ENCODE peak calls at places on chromosomes 7 and 10, in seven cellular contexts. C is fibroblast of the conjunctiva; Z is GM04503; E is left ventricle myocardium superior; N is activated T-cell treated with anti-CD3 and anti-CD28 coated beads, Interleukin-2, amount 50 U/mL, for 24 hours; S is H4; O is testis. G is an unnamed sample.
A peak's percentile ranks its signal among the peaks of the same experiment; 100 is the strongest.

GRCh38 chr7:46369933-46370654 is 449.0 kb upstream of the IGFBP3 start:
- DNase-seq in E (no peak), S (peak; percentile 85), C (peak; percentile 89), O (no peak), Z (peak; percentile 90), N (no peak), G (no peak)

GRCh38 chr10:113244750-113245149 is 294.7 kb downstream of the TCF7L2 start:
- DNase-seq in E (no peak), S (no peak), Z (no peak), C (no peak), N (no peak), O (no peak), G (no peak)

GRCh38 chr7:151700621-151701185 is 176.2 kb downstream of the PRKAG2 start:
- DNase-seq in O (no peak), Z (no peak), N (no peak), E (no peak), C (no peak), S (no peak), G (no peak)

GRCh38 chr7:31192996-31193395 is 140.9 kb downstream of the ADCYAP1R1 start:
- DNase-seq in Z (no peak), S (peak; percentile 84), N (no peak), E (peak; percentile 72), O (peak; percentile 79), C (peak; percentile 2), G (peak; percentile 89)

GRCh38 chr7:122064971-122065370 is 79.1 kb downstream of the AASS start:
- DNase-seq in E (no peak), O (no peak), N (no peak), Z (no peak), C (no peak), S (no peak), G (no peak)

GRCh38 chr7:106110885-106111670 is 1.0 kb downstream of the SYPL1 start:
- DNase-seq in N (no peak), Z (no peak), E (no peak), S (no peak), C (no peak), O (no peak), G (no peak)

GRCh38 chr10:1068362-1069361 is 12.5 kb downstream of the WDR37 start:
- DNase-seq in O (no peak), S (no peak), C (no peak), E (no peak), N (no peak), Z (no peak), G (no peak)

GRCh38 chr10:1150638-1150955 is 94.4 kb downstream of the WDR37 start:
- DNase-seq in S (no peak), C (no peak), O (peak; percentile 2), E (no peak), N (peak; percentile 15), Z (no peak), G (no peak)

GRCh38 chr7:151062399-151063211 is 3.2 kb downstream of the SLC4A2 start:
- DNase-seq in N (no peak), O (peak; percentile 77), S (no peak), C (no peak), E (peak; percentile 62), Z (no peak), G (no peak)

GRCh38 chr7:93194368-93194767 is 31.9 kb downstream of the HEPACAM2 start:
- DNase-seq in Z (no peak), C (no peak), N (no peak), E (no peak), S (peak; percentile 76), O (no peak), G (no peak)

GRCh38 chr7:100120518-100121085 is 1.2 kb downstream of the CNPY4 start:
- DNase-seq in N (no peak), E (peak; percentile 3), C (no peak), Z (no peak), S (no peak), O (no peak), G (no peak)

GRCh38 chr10:75009426-75009825 is 102.0 kb upstream of the SAMD8 start:
- DNase-seq in Z (no peak), N (no peak), E (no peak), O (no peak), S (no peak), C (no peak), G (no peak)

GRCh38 chr10:113069595-113069994 is 119.5 kb downstream of the TCF7L2 start:
- DNase-seq in S (no peak), E (no peak), C (no peak), Z (no peak), O (no peak), N (no peak), G (no peak)

GRCh38 chr10:97333351-97333600 is 1.3 kb downstream of the FRAT2 start:
- DNase-seq in E (no peak), C (peak; percentile 18), N (no peak), O (no peak), S (peak; percentile 37), Z (no peak), G (no peak)

GRCh38 chr7:63927261-63927660 is 71.4 kb upstream of the ZNF722 start:
- DNase-seq in S (no peak), Z (no peak), N (no peak), O (no peak), E (no peak), C (no peak), G (no peak)

GRCh38 chr10:109723305-109723704 is 200.0 kb downstream of the XPNPEP1 start:
- DNase-seq in C (no peak), Z (no peak), N (no peak), E (no peak), O (no peak), S (no peak), G (no peak)

GRCh38 chr7:33905389-33906032 is at the start of gene BMPER:
- DNase-seq in N (peak; percentile 33), O (peak; percentile 38), S (peak; percentile 45), E (peak; percentile 50), Z (no peak), C (no peak), G (peak; percentile 69)

GRCh38 chr10:133276435-133277201 is at the start of gene ADAM8:
- DNase-seq in C (no peak), Z (no peak), N (peak; percentile 79), E (peak; percentile 68), O (no peak), S (no peak), G (no peak)

GRCh38 chr7:69430502-69431145 is 167.7 kb upstream of the AUTS2 start:
- DNase-seq in O (peak; percentile 74), Z (no peak), E (peak; percentile 71), S (no peak), C (no peak), N (no peak), G (peak; percentile 51)

GRCh38 chr10:18658301-18658991 is 785 bp upstream of the ARL5B start:
- DNase-seq in E (peak; percentile 39), C (no peak), O (peak; percentile 43), N (peak; percentile 36), S (no peak), Z (peak; percentile 39), G (no peak)

GRCh38 chr10:132640326-132641125 is 102.9 kb downstream of the INPP5A start:
- DNase-seq in S (no peak), N (no peak), C (no peak), O (no peak), Z (no peak), E (no peak), G (no peak)

GRCh38 chr7:131952365-131952764 is 395.9 kb upstream of the PODXL start:
- DNase-seq in Z (no peak), C (no peak), O (no peak), E (no peak), N (no peak), S (no peak), G (no peak)

GRCh38 chr10:77616766-77617165 is 20.8 kb downstream of the KCNMA1 start:
- DNase-seq in Z (no peak), C (no peak), O (no peak), N (no peak), S (no peak), E (no peak), G (no peak)

GRCh38 chr10:69465457-69466157 is 14.3 kb downstream of the TSPAN15 start:
- DNase-seq in Z (no peak), O (no peak), C (no peak), E (peak; percentile 7), S (no peak), N (no peak), G (no peak)

GRCh38 chr10:113285291-113285690 is 267.6 kb upstream of the HABP2 start:
- DNase-seq in N (no peak), E (no peak), O (no peak), C (no peak), Z (no peak), S (no peak), G (no peak)

GRCh38 chr7:5266148-5267028 is 16.4 kb upstream of the SLC29A4 start:
- DNase-seq in C (no peak), O (no peak), E (no peak), S (no peak), N (no peak), Z (no peak), G (no peak)

GRCh38 chr7:139481364-139481763 is 2.1 kb downstream of the KLRG2 start:
- DNase-seq in N (no peak), E (no peak), S (no peak), O (no peak), C (no peak), Z (no peak), G (no peak)

GRCh38 chr10:30170814-30171213 is 111.4 kb upstream of the JCAD start:
- DNase-seq in E (no peak), C (peak; percentile 59), Z (peak; percentile 36), N (no peak), S (no peak), O (no peak), G (no peak)

GRCh38 chr10:71383972-71384687 is 12.6 kb upstream of the CDH23 start:
- DNase-seq in Z (no peak), S (no peak), E (peak; percentile 85), N (peak; percentile 86), O (peak; percentile 89), C (peak; percentile 14), G (peak; percentile 22)

GRCh38 chr7:116097365-116098009 is 66.9 kb upstream of the TFEC start:
- DNase-seq in E (no peak), N (no peak), S (peak; percentile 91), C (no peak), O (no peak), Z (peak; percentile 21), G (no peak)

GRCh38 chr7:140525741-140526140 is 46.4 kb upstream of the MKRN1 start:
- DNase-seq in C (no peak), E (no peak), N (peak; percentile 47), O (no peak), S (peak; percentile 65), Z (no peak), G (no peak)

GRCh38 chr7:102119213-102119651 is 167.4 kb upstream of the SH2B2 start:
- DNase-seq in C (no peak), Z (no peak), O (peak; percentile 53), E (no peak), S (no peak), N (no peak), G (no peak)

GRCh38 chr7:130150587-130150986 is 54.6 kb downstream of the TMEM209 start:
- DNase-seq in E (no peak), N (no peak), C (no peak), Z (no peak), O (no peak), S (no peak), G (no peak)

GRCh38 chr7:80837345-80837744 is 81.5 kb downstream of the SEMA3C start:
- DNase-seq in N (no peak), S (no peak), O (no peak), Z (no peak), C (no peak), E (no peak), G (no peak)

GRCh38 chr7:20435305-20435704 is 104.6 kb downstream of the ITGB8 start:
- DNase-seq in Z (peak; percentile 72), N (no peak), O (no peak), C (no peak), S (no peak), E (peak; percentile 62), G (no peak)

G was measured in NCI-H2081.